ENCODE peak calls at places on chromosome 14, in nine cellular contexts. S, Y, H, F, P, Z, G, U and D are unnamed samples.

GRCh38 chr14:101230161-101230850 is 326.8 kb upstream of the RTL1 start:
- DNase-seq in H (no peak), U (no peak), F (no peak), P (no peak), Z (no peak), Y (no peak), S (no peak), G (no peak), D (no peak)

GRCh38 chr14:99675381-99675835 is 8.7 kb upstream of the CYP46A1 start:
- DNase-seq in S (no peak), P (no peak), Y (no peak), U (no peak), Z (no peak), G (no peak), H (no peak), F (no peak), D (no peak)

GRCh38 chr14:103932791-103933490 is 4.7 kb downstream of the TDRD9 start:
- DNase-seq in H (no peak), S (peak), Y (no peak), G (no peak), Z (no peak), P (no peak), F (no peak), U (no peak), D (no peak)

GRCh38 chr14:43449291-43449690 is 1057.8 kb downstream of the FSCB start:
- DNase-seq in Z (no peak), G (no peak), F (no peak), P (no peak), H (no peak), Y (no peak), U (peak), S (no peak), D (no peak)

GRCh38 chr14:24071144-24071697 is at the start of gene CPNE6:
- DNase-seq in Y (no peak), F (no peak), U (no peak), P (no peak), G (no peak), H (peak), Z (no peak), S (no peak), D (no peak)

GRCh38 chr14:70032447-70032846 is 153.2 kb downstream of the SMOC1 start:
- DNase-seq in P (no peak), H (no peak), S (no peak), G (no peak), Y (no peak), Z (no peak), F (no peak), U (no peak), D (no peak)

GRCh38 chr14:59303216-59303615 is 114.7 kb downstream of the DAAM1 start:
- DNase-seq in H (no peak), Z (no peak), Y (no peak), F (no peak), P (no peak), U (no peak), S (no peak), G (no peak), D (no peak)

GRCh38 chr14:96978525-96979272 is 181.5 kb downstream of the VRK1 start:
- DNase-seq in F (no peak), H (no peak), P (no peak), Z (no peak), Y (no peak), S (no peak), G (no peak), U (no peak), D (no peak)

GRCh38 chr14:77991128-77991772 is 178.9 kb upstream of the NRXN3 start:
- DNase-seq in U (no peak), P (no peak), S (peak), F (no peak), H (no peak), Z (no peak), Y (no peak), G (no peak), D (no peak)

GRCh38 chr14:50000215-50001145 is 107.6 kb downstream of the ARF6 start:
- DNase-seq in Z (peak), P (peak), G (peak), Y (no peak), F (peak), S (peak), U (peak), H (peak), D (no peak)

GRCh38 chr14:29643415-29644206 is 284.0 kb downstream of the PRKD1 start:
- DNase-seq in S (no peak), U (no peak), P (no peak), H (no peak), Y (no peak), F (no peak), G (no peak), Z (peak), D (no peak)

GRCh38 chr14:39442293-39442692 is 10.1 kb upstream of the FBXO33 start:
- DNase-seq in P (peak), U (no peak), F (no peak), H (no peak), S (no peak), G (no peak), Z (no peak), Y (no peak), D (no peak)

GRCh38 chr14:105761842-105762241 is 235.5 kb downstream of the TMEM121 start:
- DNase-seq in S (no peak), Y (no peak), U (no peak), F (no peak), P (no peak), H (no peak), G (no peak), Z (no peak), D (no peak)

GRCh38 chr14:95409472-95410307 is 90.0 kb upstream of the CLMN start:
- DNase-seq in H (no peak), G (no peak), S (no peak), F (no peak), Y (no peak), U (no peak), P (no peak), Z (no peak), D (no peak)

GRCh38 chr14:68937790-68938514 is 41.1 kb downstream of the ACTN1 start:
- DNase-seq in F (no peak), S (no peak), P (no peak), G (no peak), H (no peak), Z (peak), Y (no peak), U (peak), D (no peak)

GRCh38 chr14:95481391-95482022 is 34.9 kb downstream of the SYNE3 start:
- DNase-seq in Z (no peak), G (no peak), F (no peak), H (no peak), U (no peak), Y (no peak), P (no peak), S (no peak), D (no peak)